ENCODE peak calls at places on chromosomes 1 and 21, in four cellular contexts. One of them, this sample, is unnamed.
A peak's percentile ranks its signal among the peaks of the same experiment; 100 is the strongest.

GRCh38 chr1:89125571-89126233 is at the start of gene GBP2:
- DNase-seq in Caco-2: no peak
- DNase-seq in fibroblast of villous mesenchyme: peak; percentile 89
- DNase-seq in breast epithelium: no peak
- DNase-seq in this sample: peak; percentile 92

GRCh38 chr1:218433744-218434143 is 88.6 kb downstream of the TGFB2 start:
- DNase-seq in Caco-2: no peak
- DNase-seq in fibroblast of villous mesenchyme: peak; percentile 30
- DNase-seq in breast epithelium: no peak
- DNase-seq in this sample: peak; percentile 64

GRCh38 chr1:58922302-58923089 is 138.6 kb upstream of the JUN start:
- DNase-seq in Caco-2: no peak
- DNase-seq in fibroblast of villous mesenchyme: peak; percentile 84
- DNase-seq in breast epithelium: peak; percentile 65
- DNase-seq in this sample: peak; percentile 88

GRCh38 chr1:3483801-3484444 is 29.5 kb downstream of the ARHGEF16 start:
- DNase-seq in Caco-2: peak; percentile 69
- DNase-seq in fibroblast of villous mesenchyme: peak; percentile 20
- DNase-seq in breast epithelium: no peak
- DNase-seq in this sample: peak; percentile 42

GRCh38 chr1:46635205-46635604 is 18.6 kb upstream of the MOB3C start:
- DNase-seq in Caco-2: no peak
- DNase-seq in fibroblast of villous mesenchyme: no peak
- DNase-seq in breast epithelium: no peak
- DNase-seq in this sample: no peak

GRCh38 chr1:15616704-15617172 is 520 bp upstream of the DDI2 start:
- DNase-seq in Caco-2: no peak
- DNase-seq in fibroblast of villous mesenchyme: peak; percentile 77
- DNase-seq in breast epithelium: no peak
- DNase-seq in this sample: peak; percentile 51

GRCh38 chr1:168728452-168729404 is at the start of gene DPT:
- DNase-seq in Caco-2: no peak
- DNase-seq in fibroblast of villous mesenchyme: peak; percentile 79
- DNase-seq in breast epithelium: no peak
- DNase-seq in this sample: no peak

GRCh38 chr1:168096296-168097165 is 40.2 kb downstream of the GPR161 start:
- DNase-seq in Caco-2: no peak
- DNase-seq in fibroblast of villous mesenchyme: no peak
- DNase-seq in breast epithelium: no peak
- DNase-seq in this sample: no peak

GRCh38 chr1:223429821-223430220 is 36.6 kb downstream of the CCDC185 start:
- DNase-seq in Caco-2: no peak
- DNase-seq in fibroblast of villous mesenchyme: no peak
- DNase-seq in breast epithelium: no peak
- DNase-seq in this sample: no peak

GRCh38 chr1:28144203-28145135 is 32.0 kb downstream of the PTAFR start:
- DNase-seq in Caco-2: no peak
- DNase-seq in fibroblast of villous mesenchyme: peak; percentile 64
- DNase-seq in breast epithelium: no peak
- DNase-seq in this sample: peak; percentile 79

GRCh38 chr1:237205400-237206064 is 163.5 kb downstream of the RYR2 start:
- DNase-seq in Caco-2: no peak
- DNase-seq in fibroblast of villous mesenchyme: peak; percentile 16
- DNase-seq in breast epithelium: no peak
- DNase-seq in this sample: peak; percentile 6

GRCh38 chr21:45517249-45518065 is 24.8 kb downstream of the SLC19A1 start:
- DNase-seq in Caco-2: peak; percentile 33
- DNase-seq in fibroblast of villous mesenchyme: peak; percentile 27
- DNase-seq in breast epithelium: no peak
- DNase-seq in this sample: peak; percentile 61

GRCh38 chr21:15631342-15631741 is 98.4 kb upstream of the USP25 start:
- DNase-seq in Caco-2: no peak
- DNase-seq in fibroblast of villous mesenchyme: peak; percentile 37
- DNase-seq in breast epithelium: no peak
- DNase-seq in this sample: peak; percentile 80

GRCh38 chr1:180026556-180026955 is 71.9 kb downstream of the CEP350 start:
- DNase-seq in Caco-2: no peak
- DNase-seq in fibroblast of villous mesenchyme: no peak
- DNase-seq in breast epithelium: no peak
- DNase-seq in this sample: peak; percentile 70

GRCh38 chr1:169899519-169900217 is 6.0 kb upstream of the SCYL3 start:
- DNase-seq in Caco-2: no peak
- DNase-seq in fibroblast of villous mesenchyme: no peak
- DNase-seq in breast epithelium: no peak
- DNase-seq in this sample: no peak

GRCh38 chr1:6178751-6179563 is 1.2 kb downstream of the CHD5 start:
- DNase-seq in Caco-2: no peak
- DNase-seq in fibroblast of villous mesenchyme: no peak
- DNase-seq in breast epithelium: no peak
- DNase-seq in this sample: no peak

GRCh38 chr1:151936203-151936602 is 26.9 kb upstream of the THEM4 start:
- DNase-seq in Caco-2: no peak
- DNase-seq in fibroblast of villous mesenchyme: peak; percentile 42
- DNase-seq in breast epithelium: no peak
- DNase-seq in this sample: no peak

GRCh38 chr1:215482079-215482478 is 85.0 kb upstream of the KCTD3 start:
- DNase-seq in Caco-2: no peak
- DNase-seq in fibroblast of villous mesenchyme: no peak
- DNase-seq in breast epithelium: no peak
- DNase-seq in this sample: no peak

GRCh38 chr1:27621067-27621920 is 13.7 kb downstream of the FGR start:
- DNase-seq in Caco-2: no peak
- DNase-seq in fibroblast of villous mesenchyme: peak; percentile 33
- DNase-seq in breast epithelium: no peak
- DNase-seq in this sample: peak; percentile 42

GRCh38 chr1:74463301-74463988 is 49.0 kb downstream of the LRRC53 start:
- DNase-seq in Caco-2: no peak
- DNase-seq in fibroblast of villous mesenchyme: peak; percentile 3
- DNase-seq in breast epithelium: no peak
- DNase-seq in this sample: no peak

GRCh38 chr1:19229229-19229628 is 19.2 kb upstream of the UBR4 start:
- DNase-seq in Caco-2: no peak
- DNase-seq in fibroblast of villous mesenchyme: no peak
- DNase-seq in breast epithelium: no peak
- DNase-seq in this sample: no peak

GRCh38 chr1:31626451-31627202 is 9.1 kb downstream of the HCRTR1 start:
- DNase-seq in Caco-2: no peak
- DNase-seq in fibroblast of villous mesenchyme: peak; percentile 79
- DNase-seq in breast epithelium: no peak
- DNase-seq in this sample: no peak

GRCh38 chr21:46472246-46472645 is 13.6 kb downstream of the DIP2A start:
- DNase-seq in Caco-2: no peak
- DNase-seq in fibroblast of villous mesenchyme: no peak
- DNase-seq in breast epithelium: no peak
- DNase-seq in this sample: no peak

GRCh38 chr1:19074361-19074901 is 118.0 kb upstream of the IFFO2 start:
- DNase-seq in Caco-2: no peak
- DNase-seq in fibroblast of villous mesenchyme: no peak
- DNase-seq in breast epithelium: no peak
- DNase-seq in this sample: no peak

GRCh38 chr1:220787069-220787614 is 429 bp downstream of the MTARC1 start:
- DNase-seq in Caco-2: peak; percentile 89
- DNase-seq in fibroblast of villous mesenchyme: no peak
- DNase-seq in breast epithelium: no peak
- DNase-seq in this sample: no peak

GRCh38 chr1:43054961-43055360 is 96.3 kb upstream of the SLC2A1 start:
- DNase-seq in Caco-2: no peak
- DNase-seq in fibroblast of villous mesenchyme: no peak
- DNase-seq in breast epithelium: no peak
- DNase-seq in this sample: no peak

GRCh38 chr1:201849372-201850052 is 20.6 kb downstream of the IPO9 start:
- DNase-seq in Caco-2: no peak
- DNase-seq in fibroblast of villous mesenchyme: no peak
- DNase-seq in breast epithelium: no peak
- DNase-seq in this sample: no peak

GRCh38 chr1:235169986-235170385 is 8.9 kb upstream of the RBM34 start:
- DNase-seq in Caco-2: no peak
- DNase-seq in fibroblast of villous mesenchyme: no peak
- DNase-seq in breast epithelium: no peak
- DNase-seq in this sample: no peak

GRCh38 chr1:60149254-60149653 is 75.7 kb upstream of the C1orf87 start:
- DNase-seq in Caco-2: no peak
- DNase-seq in fibroblast of villous mesenchyme: no peak
- DNase-seq in breast epithelium: no peak
- DNase-seq in this sample: no peak

GRCh38 chr1:155062702-155063411 is 683 bp upstream of the EFNA4 start:
- DNase-seq in Caco-2: peak; percentile 68
- DNase-seq in fibroblast of villous mesenchyme: peak; percentile 59
- DNase-seq in breast epithelium: peak; percentile 69
- DNase-seq in this sample: peak; percentile 65

DNA sequence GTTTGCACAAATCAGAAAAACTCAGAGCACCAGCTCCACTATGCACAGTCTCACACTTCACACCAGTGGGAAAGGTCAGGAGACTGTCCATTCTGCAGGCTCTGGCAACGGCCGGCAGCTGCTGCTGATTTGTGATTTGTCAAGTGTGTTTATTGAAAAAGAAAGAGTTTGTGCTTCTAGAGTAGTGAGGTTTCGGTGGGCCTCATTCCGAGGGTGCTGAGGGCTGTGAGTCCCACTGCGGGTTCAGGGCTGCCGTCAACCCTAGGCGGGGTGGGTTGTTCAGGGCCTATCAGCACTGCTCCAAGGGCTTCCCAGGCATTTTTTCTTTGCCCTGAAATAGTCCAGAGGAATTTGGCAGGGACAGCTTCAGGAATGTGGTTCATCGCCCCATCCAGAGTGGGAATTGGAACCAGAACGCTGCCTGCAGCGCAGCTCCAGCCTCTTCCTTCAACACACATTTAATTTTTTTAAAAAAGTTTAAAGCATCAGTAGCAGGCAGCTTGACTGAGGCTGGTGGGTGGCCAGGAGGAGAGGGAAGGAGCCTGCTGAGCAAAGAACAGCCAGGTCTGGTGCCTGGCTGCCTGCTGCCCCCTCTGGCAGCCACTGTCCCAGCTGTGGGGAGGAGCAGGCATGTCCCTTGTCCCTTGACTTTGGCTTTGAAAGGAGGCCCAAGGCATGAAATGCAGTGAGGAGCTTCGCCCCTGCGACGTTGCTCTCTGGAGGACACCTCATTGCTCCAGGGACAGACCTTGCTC is 19.7 kb downstream of the STUM start:
- DNase-seq in Caco-2: no peak
- DNase-seq in fibroblast of villous mesenchyme: no peak
- DNase-seq in breast epithelium: no peak
- DNase-seq in this sample: no peak
- TF ChIP-seq CTCF in Caco-2: peak; percentile 76
- TF ChIP-seq CTCF in fibroblast of villous mesenchyme: peak; percentile 33
- TF ChIP-seq CTCF in breast epithelium: peak; percentile 7
- TF ChIP-seq CTCF in this sample: peak; percentile 43

GRCh38 chr1:221887091-221887746 is 145.3 kb upstream of the DUSP10 start:
- DNase-seq in Caco-2: no peak
- DNase-seq in fibroblast of villous mesenchyme: peak; percentile 72
- DNase-seq in breast epithelium: peak; percentile 80
- DNase-seq in this sample: peak; percentile 62

GRCh38 chr1:221887758-221888157 is 145.9 kb upstream of the DUSP10 start:
- DNase-seq in Caco-2: no peak
- DNase-seq in fibroblast of villous mesenchyme: no peak
- DNase-seq in breast epithelium: no peak
- DNase-seq in this sample: no peak

GRCh38 chr1:221886311-221887090 is 144.6 kb upstream of the DUSP10 start:
- DNase-seq in Caco-2: no peak
- DNase-seq in fibroblast of villous mesenchyme: no peak
- DNase-seq in breast epithelium: no peak
- DNase-seq in this sample: no peak

GRCh38 chr1:221888801-221889200 is 146.9 kb upstream of the DUSP10 start:
- DNase-seq in Caco-2: no peak
- DNase-seq in fibroblast of villous mesenchyme: no peak
- DNase-seq in breast epithelium: no peak
- DNase-seq in this sample: no peak

GRCh38 chr1:221888218-221888617 is 146.3 kb upstream of the DUSP10 start:
- DNase-seq in Caco-2: no peak
- DNase-seq in fibroblast of villous mesenchyme: no peak
- DNase-seq in breast epithelium: no peak
- DNase-seq in this sample: no peak
- TF ChIP-seq CTCF in Caco-2: no peak
- TF ChIP-seq CTCF in fibroblast of villous mesenchyme: no peak
- TF ChIP-seq CTCF in breast epithelium: no peak
- TF ChIP-seq CTCF in this sample: no peak

GRCh38 chr1:177921590-177921989 is 48.3 kb downstream of the SEC16B start:
- DNase-seq in Caco-2: no peak
- DNase-seq in fibroblast of villous mesenchyme: no peak
- DNase-seq in breast epithelium: no peak
- DNase-seq in this sample: no peak
- TF ChIP-seq CTCF in Caco-2: no peak
- TF ChIP-seq CTCF in fibroblast of villous mesenchyme: no peak
- TF ChIP-seq CTCF in breast epithelium: no peak
- TF ChIP-seq CTCF in this sample: no peak

DNA sequence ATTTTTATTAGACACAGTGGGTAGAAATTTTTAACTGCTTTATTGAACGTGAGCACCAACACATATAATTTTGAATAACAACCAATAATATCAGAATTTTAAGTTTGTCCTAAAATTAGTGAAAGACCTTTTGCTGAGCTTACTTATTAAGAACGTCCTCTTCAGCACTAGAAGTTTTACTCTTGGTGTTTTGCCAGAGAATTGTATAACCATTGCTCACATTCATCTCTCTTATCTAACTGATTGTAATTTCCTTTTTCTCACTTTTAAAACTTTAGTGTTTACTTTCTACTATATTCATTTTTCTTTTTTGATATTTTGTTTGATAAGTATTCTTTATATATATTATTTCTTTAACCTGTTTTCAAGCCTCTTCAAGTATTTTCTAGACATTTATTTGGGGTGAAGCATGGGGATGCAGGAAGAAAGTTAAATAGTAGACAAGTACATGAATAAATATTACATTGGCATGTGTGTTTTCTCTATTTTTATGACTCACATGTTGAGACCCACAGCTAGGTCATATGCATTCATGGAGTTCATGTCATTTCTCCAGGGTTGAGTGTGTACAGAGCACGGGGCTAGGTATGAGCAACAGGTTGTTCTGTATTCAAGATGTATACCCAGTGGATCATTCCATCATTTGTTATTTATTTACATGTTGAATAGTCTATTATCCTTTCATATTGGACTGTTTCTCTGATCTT is 90.6 kb downstream of the ATP6V1G3 start:
- DNase-seq in Caco-2: no peak
- DNase-seq in fibroblast of villous mesenchyme: peak; percentile 33
- DNase-seq in breast epithelium: no peak
- DNase-seq in this sample: peak; percentile 67
- TF ChIP-seq CTCF in Caco-2: no peak
- TF ChIP-seq CTCF in fibroblast of villous mesenchyme: no peak
- TF ChIP-seq CTCF in breast epithelium: no peak
- TF ChIP-seq CTCF in this sample: no peak

DNA sequence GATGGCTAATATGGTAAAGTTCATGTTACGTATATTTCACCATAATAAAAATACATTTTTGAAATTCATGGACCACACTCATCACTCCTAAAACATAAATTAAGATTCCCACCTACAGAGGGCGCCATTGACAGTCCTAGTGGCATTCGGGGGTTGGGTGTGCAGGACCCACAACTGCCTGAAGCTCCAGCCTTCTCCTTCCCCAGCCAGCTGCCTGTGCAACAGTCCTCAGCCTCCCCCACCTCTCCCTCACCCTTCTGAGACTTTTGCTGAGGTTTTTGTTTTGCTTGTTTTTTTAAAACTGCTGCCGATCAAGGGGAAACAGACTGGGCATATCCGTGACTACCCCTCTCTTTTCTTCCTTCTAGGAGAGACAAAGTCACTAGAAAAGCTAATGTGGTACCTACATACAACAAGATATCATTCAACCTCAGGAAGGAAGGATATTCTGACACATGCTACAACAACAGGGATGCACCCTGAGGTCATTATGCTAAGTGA is 9.3 kb upstream of the EVA1C start:
- DNase-seq in Caco-2: peak; percentile 53
- DNase-seq in fibroblast of villous mesenchyme: peak; percentile 84
- DNase-seq in breast epithelium: no peak
- DNase-seq in this sample: peak; percentile 88
- TF ChIP-seq CTCF in Caco-2: peak; percentile 66
- TF ChIP-seq CTCF in fibroblast of villous mesenchyme: peak; percentile 70
- TF ChIP-seq CTCF in breast epithelium: peak; percentile 73
- TF ChIP-seq CTCF in this sample: peak; percentile 80